ENCODE peak calls at places on chromosomes 7 and 10, in ten cellular contexts. N is NB4; L is fibroblast of the conjunctiva; K is NCI-H2081; O is NT2/D1; C is activated naive CD8-positive, alpha-beta T cell treated with anti-CD3 and anti-CD28 coated beads for 36 hours; S is GM12892; W is GDM1; D is GM12864; X is anterior cingulate cortex. Z is an unnamed sample.

GRCh38 chr7:512541-513311 is 6.9 kb downstream of the PDGFA start:
- DNase-seq in N (no peak), L (no peak), K (no peak), O (no peak), C (no peak), S (no peak), W (no peak), D (no peak), X (no peak), Z (no peak)

GRCh38 chr10:27783660-27784059 is 38.0 kb upstream of the MKX start:
- DNase-seq in N (peak; percentile 54), L (peak; percentile 21), K (no peak), O (peak; percentile 58), C (peak; percentile 18), S (no peak), W (no peak), D (no peak), X (no peak), Z (no peak)

GRCh38 chr7:46007990-46008643 is 87.0 kb upstream of the IGFBP3 start:
- DNase-seq in N (no peak), L (no peak), K (no peak), O (no peak), C (no peak), S (no peak), W (no peak), D (no peak), X (no peak), Z (no peak)

GRCh38 chr10:43001427-43001795 is 75.5 kb upstream of the RET start:
- DNase-seq in N (no peak), L (no peak), K (no peak), O (no peak), C (no peak), S (no peak), W (no peak), D (no peak), X (no peak), Z (no peak)

GRCh38 chr7:47376991-47377590 is 204.8 kb downstream of the TNS3 start:
- DNase-seq in N (no peak), L (no peak), K (no peak), O (no peak), C (no peak), S (no peak), W (no peak), D (no peak), X (no peak), Z (no peak)

GRCh38 chr10:132859084-132859855 is 73.3 kb upstream of the NKX6-2 start:
- DNase-seq in N (no peak), L (no peak), K (no peak), O (no peak), C (no peak), S (no peak), W (no peak), D (no peak), X (no peak), Z (no peak)

GRCh38 chr10:70714961-70715360 is 42.7 kb downstream of the ADAMTS14 start:
- DNase-seq in N (no peak), L (no peak), K (no peak), O (no peak), C (no peak), S (no peak), W (no peak), D (no peak), X (no peak), Z (no peak)

GRCh38 chr7:2985866-2986265 is 57.8 kb downstream of the CARD11 start:
- DNase-seq in N (no peak), L (no peak), K (no peak), O (no peak), C (no peak), S (no peak), W (no peak), D (no peak), X (no peak), Z (no peak)

GRCh38 chr7:154777908-154778307 is 225.0 kb downstream of the PAXIP1 start:
- DNase-seq in N (no peak), L (no peak), K (no peak), O (no peak), C (no peak), S (no peak), W (no peak), D (no peak), X (no peak), Z (no peak)

GRCh38 chr10:79023489-79024162 is 45.1 kb upstream of the ZMIZ1 start:
- DNase-seq in N (no peak), L (no peak), K (no peak), O (no peak), C (no peak), S (no peak), W (no peak), D (no peak), X (no peak), Z (no peak)

GRCh38 chr10:132459252-132460028 is 62.4 kb downstream of the PWWP2B start:
- DNase-seq in N (no peak), L (no peak), K (no peak), O (no peak), C (no peak), S (no peak), W (no peak), D (no peak), X (no peak), Z (no peak)

GRCh38 chr10:77087406-77087805 is 550.2 kb downstream of the KCNMA1 start:
- DNase-seq in N (no peak), L (no peak), K (no peak), O (no peak), C (no peak), S (no peak), W (no peak), D (no peak), X (no peak), Z (no peak)

GRCh38 chr10:133261726-133262325 is 14.8 kb downstream of the ADAM8 start:
- DNase-seq in N (peak; percentile 82), L (peak; percentile 30), K (peak; percentile 55), O (no peak), C (peak; percentile 82), S (peak; percentile 97), W (peak; percentile 46), D (no peak), X (peak; percentile 79), Z (no peak)

GRCh38 chr7:73717991-73718405 is 1.5 kb downstream of the STX1A start:
- DNase-seq in N (peak; percentile 98), L (no peak), K (no peak), O (no peak), C (peak; percentile 83), S (no peak), W (peak; percentile 91), D (no peak), X (no peak), Z (no peak)

GRCh38 chr10:123795846-123796590 is 95.6 kb downstream of the CPXM2 start:
- DNase-seq in N (no peak), L (no peak), K (no peak), O (no peak), C (no peak), S (no peak), W (no peak), D (no peak), X (no peak), Z (no peak)

GRCh38 chr10:16991011-16991410 is 138.6 kb downstream of the CUBN start:
- DNase-seq in N (no peak), L (no peak), K (no peak), O (no peak), C (no peak), S (no peak), W (no peak), D (no peak), X (no peak), Z (no peak)

GRCh38 chr7:20503278-20503677 is 112.2 kb upstream of the ABCB5 start:
- DNase-seq in N (no peak), L (no peak), K (no peak), O (no peak), C (no peak), S (no peak), W (no peak), D (no peak), X (no peak), Z (no peak)

GRCh38 chr10:71005337-71006305 is 117.3 kb upstream of the PCBD1 start:
- DNase-seq in N (no peak), L (no peak), K (no peak), O (no peak), C (no peak), S (no peak), W (no peak), D (no peak), X (no peak), Z (no peak)

GRCh38 chr7:7642081-7642480 is 1.5 kb downstream of the UMAD1 start:
- DNase-seq in N (no peak), L (no peak), K (no peak), O (no peak), C (no peak), S (no peak), W (no peak), D (no peak), X (no peak), Z (no peak)

GRCh38 chr10:13853854-13854253 is 267.1 kb downstream of the PRPF18 start:
- DNase-seq in N (no peak), L (no peak), K (no peak), O (no peak), C (no peak), S (no peak), W (no peak), D (no peak), X (no peak), Z (no peak)

GRCh38 chr7:150393325-150393724 is 14.2 kb downstream of the ZNF775 start:
- DNase-seq in N (no peak), L (no peak), K (no peak), O (no peak), C (no peak), S (no peak), W (no peak), D (no peak), X (no peak), Z (no peak)

GRCh38 chr7:105782391-105783063 is 93.9 kb downstream of the ATXN7L1 start:
- DNase-seq in N (no peak), L (peak; percentile 28), K (no peak), O (no peak), C (peak; percentile 26), S (no peak), W (no peak), D (no peak), X (no peak), Z (no peak)

GRCh38 chr7:136049818-136050461 is 72.8 kb upstream of the MTPN start:
- DNase-seq in N (no peak), L (no peak), K (no peak), O (no peak), C (no peak), S (no peak), W (no peak), D (no peak), X (no peak), Z (no peak)

GRCh38 chr7:54811925-54812264 is 52.9 kb upstream of the SEC61G start:
- DNase-seq in N (no peak), L (no peak), K (no peak), O (no peak), C (no peak), S (no peak), W (no peak), D (no peak), X (no peak), Z (no peak)

GRCh38 chr10:87799860-87800259 is 18.2 kb downstream of the ATAD1 start:
- DNase-seq in N (peak; percentile 32), L (no peak), K (no peak), O (no peak), C (no peak), S (no peak), W (no peak), D (no peak), X (no peak), Z (no peak)

GRCh38 chr7:123746055-123746454 is 2.7 kb downstream of the WASL start:
- DNase-seq in N (peak; percentile 21), L (no peak), K (no peak), O (no peak), C (no peak), S (no peak), W (no peak), D (no peak), X (no peak), Z (no peak)

GRCh38 chr7:27997188-27997707 is 183.3 kb downstream of the JAZF1 start:
- DNase-seq in N (no peak), L (no peak), K (peak; percentile 12), O (no peak), C (no peak), S (no peak), W (no peak), D (no peak), X (no peak), Z (no peak)

Z was measured in GM12878.